ENCODE peak calls at places on chromosomes 13 and 19, in ten cellular contexts. F is Caki2; D is activated CD8-positive, alpha-beta memory T cell treated with anti-CD3 and anti-CD28 coated beads, Interleukin-2, amount 50 U/mL, for 48 hours; S is HTR-8/SVneo; B is HFF-Myc; M is pulmonary artery endothelial cell; T is astrocyte of the cerebellum; G is astrocyte; N is foreskin fibroblast; J is NAMALWA. Y is an unnamed sample.

GRCh38 chr13:106156468-106156867 is 379.0 kb downstream of the EFNB2 start:
- DNase-seq in J (no peak), B (peak; percentile 86), M (peak; percentile 43), G (peak; percentile 100), N (peak; percentile 97), D (no peak), T (peak; percentile 92), S (peak; percentile 24), F (peak; percentile 77), Y (no peak)

GRCh38 chr19:51386882-51387520 is 773 bp downstream of the LIM2 start:
- DNase-seq in T (no peak), S (no peak), B (no peak), G (no peak), M (no peak), D (no peak), F (no peak), J (no peak), N (no peak), Y (no peak)

GRCh38 chr13:110361365-110361911 is 54.4 kb downstream of the COL4A2 start:
- DNase-seq in D (no peak), T (peak; percentile 57), J (no peak), B (no peak), M (no peak), G (peak; percentile 64), N (peak; percentile 67), S (no peak), F (no peak), Y (no peak)

GRCh38 chr13:72804301-72804700 is 22.4 kb downstream of the PIBF1 start:
- DNase-seq in B (no peak), T (no peak), G (no peak), M (no peak), J (no peak), F (no peak), N (no peak), D (no peak), S (no peak), Y (no peak)

GRCh38 chr19:11693505-11694499 is 44.9 kb downstream of the ZNF823 start:
- DNase-seq in G (peak; percentile 25), J (peak; percentile 24), S (peak; percentile 53), F (peak; percentile 80), M (no peak), N (peak; percentile 95), T (peak; percentile 18), D (no peak), B (peak; percentile 66), Y (no peak)

GRCh38 chr19:40791996-40792395 is 7.0 kb upstream of the EGLN2 start:
- DNase-seq in M (no peak), N (no peak), J (peak; percentile 45), T (no peak), B (no peak), D (no peak), G (no peak), S (no peak), F (no peak), Y (no peak)

GRCh38 chr13:48490241-48490640 is 42.6 kb downstream of the RCBTB2 start:
- DNase-seq in B (no peak), M (no peak), G (no peak), S (no peak), F (no peak), T (no peak), J (no peak), N (no peak), D (no peak), Y (peak; percentile 38)

GRCh38 chr13:68759617-68760016 is 1348.0 kb upstream of the ATXN8OS start:
- DNase-seq in M (no peak), T (no peak), D (no peak), B (no peak), N (no peak), J (no peak), F (no peak), S (no peak), G (no peak), Y (no peak)

GRCh38 chr13:33728271-33729037 is 89.5 kb upstream of the RFC3 start:
- DNase-seq in F (peak; percentile 52), B (no peak), D (no peak), T (no peak), J (peak; percentile 83), G (no peak), M (no peak), S (no peak), N (peak; percentile 11), Y (peak; percentile 95)

GRCh38 chr13:106533940-106534843 is 1.3 kb downstream of the EFNB2 start:
- DNase-seq in T (no peak), J (no peak), N (peak; percentile 88), D (peak; percentile 57), S (peak; percentile 13), M (no peak), G (peak; percentile 74), B (no peak), F (peak; percentile 54), Y (no peak)

GRCh38 chr19:15166700-15167099 is 34.1 kb downstream of the NOTCH3 start:
- DNase-seq in B (no peak), S (no peak), M (no peak), F (no peak), T (no peak), N (no peak), J (peak; percentile 65), D (no peak), G (no peak), Y (no peak)

GRCh38 chr13:95176611-95177259 is 124.5 kb downstream of the ABCC4 start:
- DNase-seq in N (no peak), J (no peak), B (no peak), F (no peak), M (peak; percentile 33), S (no peak), D (no peak), T (peak; percentile 54), G (peak; percentile 93), Y (no peak)

GRCh38 chr13:91280806-91281205 is 66.7 kb upstream of the MIR17HG start:
- DNase-seq in B (no peak), J (no peak), N (no peak), S (peak; percentile 0), G (no peak), F (no peak), T (no peak), D (no peak), M (peak; percentile 24), Y (no peak)

GRCh38 chr19:45037393-45038169 is 1.3 kb upstream of the CLASRP start:
- DNase-seq in D (no peak), S (no peak), G (no peak), T (no peak), B (no peak), M (no peak), J (no peak), F (no peak), N (no peak), Y (no peak)

GRCh38 chr19:17357724-17358123 is 19.4 kb downstream of the PLVAP start:
- DNase-seq in B (no peak), S (no peak), D (no peak), N (no peak), G (no peak), M (no peak), T (no peak), F (no peak), J (no peak), Y (no peak)

GRCh38 chr13:49082653-49083536 is 107.2 kb downstream of the FNDC3A start:
- DNase-seq in N (peak; percentile 90), B (no peak), F (no peak), S (peak; percentile 51), T (no peak), M (no peak), D (no peak), J (no peak), G (peak; percentile 85), Y (no peak)

GRCh38 chr19:19451429-19452240 is 46.2 kb downstream of the GATAD2A start:
- DNase-seq in G (peak; percentile 51), S (no peak), M (no peak), B (no peak), F (no peak), N (no peak), J (no peak), T (no peak), D (no peak), Y (no peak)

GRCh38 chr13:71621152-71622124 is 245.6 kb downstream of the DACH1 start:
- DNase-seq in B (no peak), N (no peak), G (no peak), D (no peak), F (no peak), S (no peak), T (no peak), M (no peak), J (no peak), Y (no peak)

GRCh38 chr13:80814541-80814940 is 473.6 kb upstream of the SPRY2 start:
- DNase-seq in J (no peak), S (no peak), N (peak; percentile 20), B (no peak), T (no peak), F (no peak), M (no peak), D (no peak), G (peak; percentile 26), Y (no peak)

GRCh38 chr13:27079421-27079958 is 92.1 kb downstream of the USP12 start:
- DNase-seq in T (peak; percentile 59), M (no peak), J (no peak), B (no peak), F (peak; percentile 53), G (peak; percentile 92), N (peak; percentile 61), D (no peak), S (peak; percentile 3), Y (no peak)

GRCh38 chr13:82688400-82688999 is 1193.8 kb downstream of the SLITRK1 start:
- DNase-seq in J (peak; percentile 44), M (no peak), S (no peak), B (no peak), G (no peak), T (no peak), F (no peak), D (no peak), N (peak; percentile 6), Y (no peak)

Y was measured in Karpas-422.